ENCODE peak calls at places on chromosomes 5 and 9, in five cellular contexts. One of them, this sample, is unnamed.

GRCh38 chr5:126253406-126253805 is 169.8 kb upstream of the GRAMD2B start:
- DNase-seq in tibial nerve: no peak
- DNase-seq in choroid plexus epithelial cell: no peak
- DNase-seq in suprapubic skin: no peak
- DNase-seq in natural killer cell: no peak
- DNase-seq in this sample: no peak

GRCh38 chr5:39486361-39486760 is 61.6 kb upstream of the DAB2 start:
- DNase-seq in suprapubic skin: no peak
- DNase-seq in choroid plexus epithelial cell: no peak
- DNase-seq in tibial nerve: no peak
- DNase-seq in natural killer cell: no peak
- DNase-seq in this sample: no peak

GRCh38 chr9:81293651-81294050 is 395.7 kb downstream of the TLE1 start:
- DNase-seq in natural killer cell: no peak
- DNase-seq in choroid plexus epithelial cell: no peak
- DNase-seq in suprapubic skin: no peak
- DNase-seq in tibial nerve: no peak
- DNase-seq in this sample: no peak

GRCh38 chr9:110259566-110259965 is 3.3 kb upstream of the TXN start:
- DNase-seq in tibial nerve: no peak
- DNase-seq in natural killer cell: no peak
- DNase-seq in choroid plexus epithelial cell: no peak
- DNase-seq in suprapubic skin: no peak
- DNase-seq in this sample: no peak

GRCh38 chr9:87827341-87827740 is 55.3 kb upstream of the SPATA31E1 start:
- DNase-seq in natural killer cell: no peak
- DNase-seq in tibial nerve: no peak
- DNase-seq in suprapubic skin: no peak
- DNase-seq in choroid plexus epithelial cell: no peak
- DNase-seq in this sample: no peak

GRCh38 chr5:143120460-143121134 is 282.9 kb downstream of the NR3C1 start:
- DNase-seq in choroid plexus epithelial cell: no peak
- DNase-seq in natural killer cell: no peak
- DNase-seq in suprapubic skin: no peak
- DNase-seq in tibial nerve: no peak
- DNase-seq in this sample: no peak

GRCh38 chr9:131776036-131776435 is 36.2 kb upstream of the RAPGEF1 start:
- DNase-seq in choroid plexus epithelial cell: no peak
- DNase-seq in suprapubic skin: no peak
- DNase-seq in tibial nerve: no peak
- DNase-seq in natural killer cell: no peak
- DNase-seq in this sample: no peak

GRCh38 chr5:90997082-90997481 is 386.0 kb downstream of the ARRDC3 start:
- DNase-seq in tibial nerve: no peak
- DNase-seq in choroid plexus epithelial cell: no peak
- DNase-seq in natural killer cell: no peak
- DNase-seq in suprapubic skin: no peak
- DNase-seq in this sample: no peak

GRCh38 chr5:73321757-73322452 is 126.7 kb downstream of the FOXD1 start:
- DNase-seq in natural killer cell: no peak
- DNase-seq in choroid plexus epithelial cell: peak; percentile 92
- DNase-seq in tibial nerve: no peak
- DNase-seq in suprapubic skin: no peak
- DNase-seq in this sample: no peak

GRCh38 chr5:142803428-142804111 is 33.4 kb downstream of the ARHGAP26 start:
- DNase-seq in choroid plexus epithelial cell: peak; percentile 76
- DNase-seq in natural killer cell: no peak
- DNase-seq in tibial nerve: no peak
- DNase-seq in suprapubic skin: no peak
- DNase-seq in this sample: no peak

GRCh38 chr9:117413346-117414219 is 1.3 kb downstream of the ASTN2 start:
- DNase-seq in choroid plexus epithelial cell: no peak
- DNase-seq in natural killer cell: no peak
- DNase-seq in suprapubic skin: no peak
- DNase-seq in tibial nerve: no peak
- DNase-seq in this sample: no peak

DNA sequence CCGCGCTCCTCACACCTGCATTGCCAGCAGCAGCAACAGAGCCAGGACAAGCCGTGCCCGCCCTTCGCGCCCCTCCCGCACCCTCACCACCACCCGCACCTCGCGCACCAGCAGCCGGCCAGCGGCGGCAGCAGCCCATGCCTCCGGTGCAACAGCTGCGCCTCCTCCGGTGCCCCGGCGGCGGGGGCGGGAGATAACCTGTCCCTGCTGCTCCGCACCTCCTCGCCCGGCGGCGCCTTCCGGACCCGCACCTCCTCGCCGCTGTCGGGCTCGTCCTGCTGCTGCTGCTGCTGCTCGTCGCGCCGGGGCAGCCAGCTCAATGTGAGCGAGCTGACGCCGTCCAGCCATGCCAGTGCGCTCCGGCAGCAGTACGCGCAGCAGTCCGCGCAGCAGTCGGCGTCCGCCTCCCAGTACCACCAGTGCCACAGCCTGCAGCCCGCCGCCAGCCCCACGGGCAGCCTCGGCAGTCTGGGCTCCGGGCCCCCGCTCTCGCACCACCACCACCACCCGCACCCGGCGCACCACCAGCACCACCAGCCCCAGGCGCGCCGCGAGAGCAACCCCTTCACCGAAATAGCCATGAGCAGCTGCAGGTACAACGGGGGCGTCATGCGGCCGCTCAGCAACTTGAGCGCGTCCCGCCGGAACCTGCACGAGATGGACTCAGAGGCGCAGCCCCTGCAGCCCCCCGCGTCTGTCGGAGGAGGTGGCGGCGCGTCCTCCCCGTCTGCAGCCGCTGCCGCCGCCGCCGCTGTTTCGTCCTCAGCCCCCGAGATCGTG is 517 bp downstream of the KCNN2 start:
- DNase-seq in choroid plexus epithelial cell: no peak
- DNase-seq in natural killer cell: no peak
- DNase-seq in tibial nerve: no peak
- DNase-seq in suprapubic skin: no peak
- DNase-seq in this sample: no peak
- TF ChIP-seq CTCF in choroid plexus epithelial cell: no peak
- TF ChIP-seq CTCF in natural killer cell: no peak
- TF ChIP-seq CTCF in tibial nerve: no peak
- TF ChIP-seq CTCF in suprapubic skin: no peak
- TF ChIP-seq CTCF in this sample: no peak

DNA sequence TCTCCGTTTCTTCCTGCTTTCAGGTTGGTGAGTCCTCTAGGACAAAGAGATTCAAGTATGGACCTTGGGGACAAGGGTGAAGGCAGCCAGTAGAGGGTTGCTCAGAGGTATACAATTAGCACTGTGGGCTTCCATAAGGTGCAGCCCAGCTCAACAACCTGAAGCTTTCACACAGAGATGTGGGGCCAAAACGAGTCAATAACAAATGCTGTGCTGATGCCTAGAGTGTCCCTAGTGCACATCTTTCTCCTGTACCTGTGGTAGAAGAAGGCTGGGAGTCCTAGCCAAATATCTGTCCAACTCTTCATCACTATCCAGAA is 20.7 kb upstream of the MLANA start:
- DNase-seq in choroid plexus epithelial cell: no peak
- DNase-seq in tibial nerve: no peak
- DNase-seq in suprapubic skin: no peak
- DNase-seq in natural killer cell: no peak
- DNase-seq in this sample: no peak
- TF ChIP-seq CTCF in choroid plexus epithelial cell: no peak
- TF ChIP-seq CTCF in tibial nerve: no peak
- TF ChIP-seq CTCF in suprapubic skin: no peak
- TF ChIP-seq CTCF in natural killer cell: no peak
- TF ChIP-seq CTCF in this sample: no peak

GRCh38 chr9:91060520-91061343 is 259.1 kb downstream of the SYK start:
- DNase-seq in tibial nerve: peak; percentile 44
- DNase-seq in choroid plexus epithelial cell: peak; percentile 99
- DNase-seq in natural killer cell: no peak
- DNase-seq in suprapubic skin: peak; percentile 79
- DNase-seq in this sample: no peak

GRCh38 chr9:91055845-91056244 is 254.2 kb downstream of the SYK start:
- DNase-seq in natural killer cell: no peak
- DNase-seq in choroid plexus epithelial cell: no peak
- DNase-seq in tibial nerve: no peak
- DNase-seq in suprapubic skin: no peak
- DNase-seq in this sample: no peak

GRCh38 chr9:91059713-91060112 is 258.1 kb downstream of the SYK start:
- DNase-seq in natural killer cell: no peak
- DNase-seq in tibial nerve: no peak
- DNase-seq in suprapubic skin: no peak
- DNase-seq in choroid plexus epithelial cell: no peak
- DNase-seq in this sample: no peak

GRCh38 chr9:91053824-91054223 is 252.2 kb downstream of the SYK start:
- DNase-seq in tibial nerve: no peak
- DNase-seq in choroid plexus epithelial cell: no peak
- DNase-seq in natural killer cell: no peak
- DNase-seq in suprapubic skin: no peak
- DNase-seq in this sample: no peak

DNA sequence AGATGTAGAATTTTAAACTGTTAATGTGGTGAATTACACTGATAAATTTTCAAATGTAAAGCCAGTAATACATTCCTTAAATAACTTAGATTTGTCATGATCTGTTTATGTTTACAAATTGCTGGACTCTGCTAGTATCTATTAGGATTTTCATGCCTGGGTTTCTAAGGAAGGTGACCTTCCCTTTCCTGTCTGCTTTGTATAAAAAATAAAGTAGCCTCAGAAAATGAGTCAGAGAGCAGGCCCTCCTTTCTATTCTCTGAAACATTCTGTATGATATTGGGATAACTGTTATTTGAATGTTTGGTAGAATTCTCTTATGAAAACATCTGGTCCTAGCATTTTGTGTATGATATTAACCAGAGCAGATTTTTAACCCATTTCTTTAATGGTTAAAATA is 255.3 kb downstream of the SYK start:
- DNase-seq in choroid plexus epithelial cell: peak; percentile 50
- DNase-seq in suprapubic skin: no peak
- DNase-seq in natural killer cell: no peak
- DNase-seq in tibial nerve: no peak
- DNase-seq in this sample: no peak
- TF ChIP-seq CTCF in choroid plexus epithelial cell: no peak
- TF ChIP-seq CTCF in suprapubic skin: no peak
- TF ChIP-seq CTCF in natural killer cell: no peak
- TF ChIP-seq CTCF in tibial nerve: no peak
- TF ChIP-seq CTCF in this sample: no peak

DNA sequence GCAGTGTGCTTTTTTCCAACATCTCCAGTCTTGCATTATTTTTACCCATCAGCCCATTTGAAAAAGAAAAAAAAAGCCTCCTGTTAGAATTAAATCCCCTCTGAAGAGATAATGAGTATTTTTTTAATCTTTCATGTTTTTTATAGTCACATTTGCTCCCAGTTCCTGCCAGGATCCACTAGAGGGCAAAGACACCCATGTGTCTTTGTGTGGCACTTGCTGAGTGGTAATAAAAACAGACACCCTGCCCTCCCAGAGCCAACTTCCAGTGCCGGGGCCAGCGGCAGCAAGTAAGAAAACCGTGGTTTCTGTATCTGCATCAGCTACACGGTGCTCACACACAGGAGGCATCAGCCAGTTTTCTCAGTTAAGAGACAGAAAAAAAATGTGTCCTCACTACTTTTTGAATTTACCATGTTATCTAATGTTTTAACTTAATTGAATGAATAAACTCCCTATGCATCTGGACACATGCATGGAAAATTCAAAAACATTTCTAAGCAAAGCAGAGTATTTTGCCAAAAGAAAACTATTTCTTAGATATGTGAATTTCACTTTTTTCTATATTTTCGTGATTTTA is 70.2 kb upstream of the PLEKHG4B start:
- DNase-seq in choroid plexus epithelial cell: peak; percentile 22
- DNase-seq in tibial nerve: no peak
- DNase-seq in suprapubic skin: no peak
- DNase-seq in natural killer cell: no peak
- DNase-seq in this sample: no peak
- TF ChIP-seq CTCF in choroid plexus epithelial cell: peak; percentile 53
- TF ChIP-seq CTCF in tibial nerve: no peak
- TF ChIP-seq CTCF in suprapubic skin: no peak
- TF ChIP-seq CTCF in natural killer cell: no peak
- TF ChIP-seq CTCF in this sample: peak; percentile 77

GRCh38 chr9:5185220-5185840 is at the start of gene INSL6:
- DNase-seq in choroid plexus epithelial cell: no peak
- DNase-seq in natural killer cell: no peak
- DNase-seq in suprapubic skin: no peak
- DNase-seq in tibial nerve: no peak
- DNase-seq in this sample: no peak

GRCh38 chr9:5184776-5185175 is 663 bp downstream of the INSL6 start:
- DNase-seq in suprapubic skin: no peak
- DNase-seq in natural killer cell: no peak
- DNase-seq in choroid plexus epithelial cell: no peak
- DNase-seq in tibial nerve: no peak
- DNase-seq in this sample: no peak

GRCh38 chr9:5191983-5192382 is 6.5 kb upstream of the INSL6 start:
- DNase-seq in choroid plexus epithelial cell: no peak
- DNase-seq in natural killer cell: no peak
- DNase-seq in suprapubic skin: no peak
- DNase-seq in tibial nerve: no peak
- DNase-seq in this sample: no peak

GRCh38 chr9:5188060-5188707 is 2.7 kb upstream of the INSL6 start:
- DNase-seq in suprapubic skin: no peak
- DNase-seq in natural killer cell: no peak
- DNase-seq in tibial nerve: no peak
- DNase-seq in choroid plexus epithelial cell: no peak
- DNase-seq in this sample: no peak

GRCh38 chr9:5186416-5187169 is 1.2 kb upstream of the INSL6 start:
- DNase-seq in choroid plexus epithelial cell: peak; percentile 85
- DNase-seq in suprapubic skin: no peak
- DNase-seq in natural killer cell: no peak
- DNase-seq in tibial nerve: no peak
- DNase-seq in this sample: no peak
- TF ChIP-seq CTCF in choroid plexus epithelial cell: peak; percentile 93
- TF ChIP-seq CTCF in suprapubic skin: peak; percentile 61
- TF ChIP-seq CTCF in natural killer cell: peak; percentile 76
- TF ChIP-seq CTCF in tibial nerve: peak; percentile 36
- TF ChIP-seq CTCF in this sample: peak; percentile 90

GRCh38 chr9:79134654-79135053 is 437.1 kb upstream of the TLE4 start:
- DNase-seq in natural killer cell: no peak
- DNase-seq in tibial nerve: no peak
- DNase-seq in choroid plexus epithelial cell: peak; percentile 37
- DNase-seq in suprapubic skin: no peak
- DNase-seq in this sample: no peak
- TF ChIP-seq CTCF in natural killer cell: no peak
- TF ChIP-seq CTCF in tibial nerve: no peak
- TF ChIP-seq CTCF in choroid plexus epithelial cell: peak; percentile 53
- TF ChIP-seq CTCF in suprapubic skin: no peak
- TF ChIP-seq CTCF in this sample: peak; percentile 63

DNA sequence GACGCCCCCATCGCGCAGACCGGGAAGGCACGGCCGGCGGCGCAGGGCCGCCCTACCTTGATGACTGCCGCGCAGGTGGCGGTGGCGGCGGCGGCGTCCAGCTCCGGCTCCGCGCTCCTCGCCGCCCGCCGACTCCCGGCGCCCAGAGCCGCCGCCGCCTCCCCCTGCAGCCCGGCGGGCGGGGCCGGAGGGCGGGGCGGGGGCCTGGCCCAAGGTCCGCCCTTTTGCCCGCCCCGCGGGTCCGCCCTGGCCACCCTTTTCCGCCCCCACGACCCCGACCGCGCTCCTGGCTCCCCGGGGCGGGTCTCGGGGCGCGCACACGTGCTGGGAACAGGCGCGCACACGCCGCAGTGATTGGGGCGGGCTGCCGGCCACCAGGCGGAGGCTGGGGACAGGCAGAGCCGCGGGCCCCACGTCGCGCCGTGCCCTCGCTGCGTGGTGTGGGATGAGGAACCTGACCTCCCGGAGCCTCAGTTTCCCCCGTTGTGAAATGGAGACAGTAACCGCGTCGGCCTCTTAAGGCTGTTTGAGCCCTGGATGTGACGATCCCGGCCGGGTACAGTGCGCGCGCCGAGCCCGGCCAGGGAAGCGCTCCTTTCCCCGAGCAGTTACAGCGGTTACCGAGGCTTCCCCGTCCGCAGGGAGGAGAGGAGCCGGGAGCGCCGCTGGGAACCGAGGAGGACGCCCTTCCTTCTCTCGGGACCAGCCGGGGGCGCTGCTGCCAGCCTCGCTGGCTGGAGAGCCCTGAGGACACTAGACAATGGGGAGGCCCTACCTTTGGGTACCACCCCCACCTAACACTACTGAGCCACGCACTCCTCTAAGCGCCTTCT is at the start of gene CORO2A:
- DNase-seq in tibial nerve: peak; percentile 42
- DNase-seq in suprapubic skin: no peak
- DNase-seq in natural killer cell: peak; percentile 59
- DNase-seq in choroid plexus epithelial cell: peak; percentile 72
- DNase-seq in this sample: no peak
- TF ChIP-seq CTCF in tibial nerve: peak; percentile 57
- TF ChIP-seq CTCF in suprapubic skin: peak; percentile 28
- TF ChIP-seq CTCF in natural killer cell: peak; percentile 25
- TF ChIP-seq CTCF in choroid plexus epithelial cell: peak; percentile 65
- TF ChIP-seq CTCF in this sample: peak; percentile 79